ENCODE peak calls at places on chromosome 1, in four cellular contexts. U, E, K and W are unnamed samples.

GRCh38 chr1:95118019-95118499 is 904 bp downstream of the TLCD4 start:
- DNase-seq in E (no peak), K (no peak), U (no peak), W (no peak)

GRCh38 chr1:17215545-17215890 is 10.6 kb downstream of the PADI1 start:
- DNase-seq in K (no peak), E (no peak), U (peak), W (no peak)

GRCh38 chr1:71861022-71861421 is 421.3 kb downstream of the NEGR1 start:
- DNase-seq in U (peak), E (no peak), K (no peak), W (no peak)

GRCh38 chr1:154849645-154850131 is 20.4 kb downstream of the KCNN3 start:
- DNase-seq in K (no peak), E (no peak), U (no peak), W (no peak)

GRCh38 chr1:94739521-94740061 is 80.6 kb upstream of the SLC44A3 start:
- DNase-seq in U (peak), K (no peak), E (no peak), W (no peak)

GRCh38 chr1:38085666-38086305 is 39.2 kb upstream of the POU3F1 start:
- DNase-seq in E (no peak), K (no peak), U (no peak), W (no peak)

GRCh38 chr1:221576268-221576667 is 165.6 kb downstream of the DUSP10 start:
- DNase-seq in E (no peak), U (peak), K (no peak), W (no peak)

GRCh38 chr1:67573481-67573880 is 111.5 kb upstream of the GADD45A start:
- DNase-seq in K (no peak), E (no peak), U (peak), W (no peak)